ENCODE peak calls at places on chromosomes 12 and 14, in nine cellular contexts. S, M, E, D, Q, H, R, T and A are unnamed samples.

GRCh38 chr14:38404100-38404541 is 148.2 kb upstream of the CLEC14A start:
- DNase-seq in S (no peak), H (no peak), E (no peak), T (no peak), R (peak), D (no peak), Q (no peak), M (no peak), A (no peak)

GRCh38 chr14:100868621-100869370 is 34.7 kb downstream of the RTL1 start:
- DNase-seq in S (no peak), Q (no peak), E (no peak), R (no peak), H (no peak), T (no peak), M (no peak), D (no peak), A (no peak)

GRCh38 chr14:53047302-53047701 is 96.5 kb upstream of the FERMT2 start:
- DNase-seq in R (peak), Q (peak), E (no peak), S (no peak), D (no peak), M (no peak), T (no peak), H (no peak), A (no peak)

GRCh38 chr14:55160989-55161388 is 30.4 kb downstream of the DLGAP5 start:
- DNase-seq in R (peak), E (no peak), S (no peak), T (peak), D (peak), Q (no peak), H (no peak), M (peak), A (no peak)

GRCh38 chr12:14314801-14315200 is 50.7 kb upstream of the ATF7IP start:
- DNase-seq in S (no peak), Q (no peak), H (no peak), R (no peak), M (no peak), E (no peak), D (peak), T (no peak), A (no peak)

GRCh38 chr12:96136720-96137378 is 57.3 kb upstream of the ELK3 start:
- DNase-seq in E (no peak), D (no peak), Q (no peak), R (peak), T (no peak), H (no peak), M (peak), S (no peak), A (no peak)

GRCh38 chr12:113289361-113289760 is 45.5 kb downstream of the SLC8B1 start:
- DNase-seq in Q (no peak), S (no peak), M (no peak), D (no peak), E (no peak), R (peak), H (no peak), T (no peak), A (no peak)

GRCh38 chr12:1810201-1810930 is 10.0 kb upstream of the LRTM2 start:
- DNase-seq in R (peak), T (no peak), H (no peak), S (no peak), M (no peak), Q (no peak), D (no peak), E (no peak), A (no peak)

GRCh38 chr12:27236498-27236897 is 7.6 kb upstream of the STK38L start:
- DNase-seq in M (no peak), Q (no peak), S (no peak), T (peak), D (peak), R (peak), H (no peak), E (no peak), A (no peak)

GRCh38 chr12:111411187-111411764 is 5.6 kb downstream of the SH2B3 start:
- DNase-seq in M (no peak), H (no peak), S (no peak), T (no peak), D (peak), Q (no peak), R (no peak), E (no peak), A (no peak)

GRCh38 chr12:117124421-117125274 is 25.4 kb upstream of the TESC start:
- DNase-seq in D (no peak), E (no peak), S (no peak), R (no peak), Q (no peak), H (no peak), M (no peak), T (no peak), A (no peak)

GRCh38 chr14:50551877-50552276 is 8.1 kb upstream of the ATL1 start:
- DNase-seq in H (no peak), E (no peak), M (no peak), Q (no peak), D (no peak), T (no peak), S (no peak), R (no peak), A (no peak)

GRCh38 chr14:104202259-104203070 is 64.1 kb downstream of the KIF26A start:
- DNase-seq in S (no peak), T (no peak), M (no peak), H (no peak), R (no peak), D (no peak), Q (peak), E (no peak), A (no peak)

GRCh38 chr14:51597511-51597920 is 54.2 kb upstream of the FRMD6 start:
- DNase-seq in Q (no peak), H (no peak), R (peak), D (no peak), E (no peak), M (peak), S (no peak), T (no peak), A (no peak)